ENCODE peak calls at places on chromosomes 1 and 21, in six cellular contexts. M is HCT116, W is GM23248, J is neural progenitor cell, G is hepatocyte, P is PC-3. T is an unnamed sample.

GRCh38 chr1:204711947-204712701 is 26.6 kb upstream of the LRRN2 start:
- DNase-seq in M (no peak), W (no peak), J (peak; percentile 26), G (peak; percentile 40), P (no peak), T (no peak)

GRCh38 chr1:53187371-53187770 is 9.3 kb upstream of the CPT2 start:
- DNase-seq in M (no peak), W (peak; percentile 73), J (no peak), G (no peak), P (peak; percentile 20), T (no peak)

GRCh38 chr1:231508941-231509340 is 19.5 kb upstream of the TSNAX start:
- DNase-seq in M (no peak), W (no peak), J (peak; percentile 51), G (no peak), P (no peak), T (no peak)

GRCh38 chr1:29519108-29519507 is 282.8 kb downstream of the PTPRU start:
- DNase-seq in M (no peak), W (no peak), J (no peak), G (no peak), P (no peak), T (no peak)

GRCh38 chr1:64861611-64862010 is 104.7 kb downstream of the JAK1 start:
- DNase-seq in M (no peak), W (peak; percentile 35), J (peak; percentile 73), G (peak; percentile 63), P (peak; percentile 15), T (peak; percentile 47)

GRCh38 chr1:172351347-172351746 is 69.1 kb upstream of the C1orf105 start:
- DNase-seq in M (no peak), W (peak; percentile 42), J (no peak), G (no peak), P (no peak), T (no peak)

GRCh38 chr1:204791453-204792366 is 79.0 kb upstream of the NFASC start:
- DNase-seq in M (peak; percentile 72), W (peak; percentile 63), J (peak; percentile 89), G (peak; percentile 85), P (peak; percentile 83), T (peak; percentile 87)

GRCh38 chr1:53682881-53683280 is 56.1 kb downstream of the GLIS1 start:
- DNase-seq in M (no peak), W (no peak), J (no peak), G (no peak), P (no peak), T (no peak)

GRCh38 chr1:53388963-53389362 is 61.1 kb upstream of the LRP8 start:
- DNase-seq in M (no peak), W (no peak), J (no peak), G (no peak), P (no peak), T (no peak)

GRCh38 chr1:185463011-185463410 is 146.0 kb upstream of the IVNS1ABP start:
- DNase-seq in M (no peak), W (peak; percentile 65), J (no peak), G (peak; percentile 35), P (no peak), T (no peak)

GRCh38 chr1:240501115-240501514 is 110.8 kb downstream of the GREM2 start:
- DNase-seq in M (no peak), W (peak; percentile 46), J (no peak), G (no peak), P (peak; percentile 46), T (no peak)

GRCh38 chr1:108686609-108687313 is 5.3 kb upstream of the PRPF38B start:
- DNase-seq in M (no peak), W (peak; percentile 45), J (no peak), G (no peak), P (no peak), T (no peak)

GRCh38 chr21:32442566-32443318 is 30.2 kb downstream of the EVA1C start:
- DNase-seq in M (no peak), W (no peak), J (no peak), G (no peak), P (peak; percentile 28), T (no peak)

GRCh38 chr21:41678944-41679343 is 87.9 kb downstream of the RIPK4 start:
- DNase-seq in M (peak; percentile 96), W (peak; percentile 99), J (peak; percentile 96), G (peak; percentile 98), P (peak; percentile 99), T (peak; percentile 62)

GRCh38 chr1:104787866-104788510 is 1038.3 kb downstream of the AMY1C start:
- DNase-seq in M (no peak), W (no peak), J (no peak), G (no peak), P (no peak), T (no peak)

GRCh38 chr21:37407719-37408455 is 41.3 kb downstream of the DYRK1A start:
- DNase-seq in M (no peak), W (peak; percentile 69), J (no peak), G (no peak), P (no peak), T (no peak)

GRCh38 chr1:230669543-230669942 is 27.3 kb downstream of the COG2 start:
- DNase-seq in M (no peak), W (no peak), J (no peak), G (no peak), P (no peak), T (no peak)

GRCh38 chr1:71068325-71069240 is 12.3 kb downstream of the ZRANB2 start:
- DNase-seq in M (no peak), W (no peak), J (no peak), G (no peak), P (no peak), T (peak; percentile 65)

GRCh38 chr1:85884372-85885035 is 176.3 kb upstream of the ZNHIT6 start:
- DNase-seq in M (no peak), W (peak; percentile 66), J (peak; percentile 47), G (peak; percentile 22), P (peak; percentile 61), T (no peak)

GRCh38 chr1:66607458-66607857 is 73.5 kb downstream of the SGIP1 start:
- DNase-seq in M (no peak), W (no peak), J (peak; percentile 28), G (no peak), P (no peak), T (no peak)

DNA sequence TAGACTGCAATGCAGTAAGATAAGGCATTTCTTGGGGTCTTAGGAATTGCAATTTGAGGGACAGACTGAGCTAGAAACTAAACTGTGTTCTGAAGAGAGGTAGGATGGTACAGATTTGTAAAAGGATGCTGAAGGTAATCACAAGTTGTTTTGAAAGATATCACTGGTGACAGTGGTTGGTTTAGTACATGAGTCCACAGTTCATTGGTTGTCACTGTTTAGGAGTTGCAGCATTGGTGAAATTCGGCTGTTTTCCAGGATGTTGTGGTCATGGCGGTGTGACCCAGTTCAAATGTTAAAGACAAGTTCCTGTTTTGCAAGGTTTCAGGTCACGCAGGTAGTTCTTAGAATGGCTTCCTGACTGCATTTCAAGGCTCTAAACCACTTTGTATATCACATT is 292.8 kb upstream of the B3GALT2 start:
- DNase-seq in M (no peak), W (no peak), J (no peak), G (no peak), P (no peak), T (peak; percentile 95)
- TF ChIP-seq EZH2phosphoT487 in M (no peak), W (no peak), J (no peak), G (no peak), P (no peak), T (no peak)

DNA sequence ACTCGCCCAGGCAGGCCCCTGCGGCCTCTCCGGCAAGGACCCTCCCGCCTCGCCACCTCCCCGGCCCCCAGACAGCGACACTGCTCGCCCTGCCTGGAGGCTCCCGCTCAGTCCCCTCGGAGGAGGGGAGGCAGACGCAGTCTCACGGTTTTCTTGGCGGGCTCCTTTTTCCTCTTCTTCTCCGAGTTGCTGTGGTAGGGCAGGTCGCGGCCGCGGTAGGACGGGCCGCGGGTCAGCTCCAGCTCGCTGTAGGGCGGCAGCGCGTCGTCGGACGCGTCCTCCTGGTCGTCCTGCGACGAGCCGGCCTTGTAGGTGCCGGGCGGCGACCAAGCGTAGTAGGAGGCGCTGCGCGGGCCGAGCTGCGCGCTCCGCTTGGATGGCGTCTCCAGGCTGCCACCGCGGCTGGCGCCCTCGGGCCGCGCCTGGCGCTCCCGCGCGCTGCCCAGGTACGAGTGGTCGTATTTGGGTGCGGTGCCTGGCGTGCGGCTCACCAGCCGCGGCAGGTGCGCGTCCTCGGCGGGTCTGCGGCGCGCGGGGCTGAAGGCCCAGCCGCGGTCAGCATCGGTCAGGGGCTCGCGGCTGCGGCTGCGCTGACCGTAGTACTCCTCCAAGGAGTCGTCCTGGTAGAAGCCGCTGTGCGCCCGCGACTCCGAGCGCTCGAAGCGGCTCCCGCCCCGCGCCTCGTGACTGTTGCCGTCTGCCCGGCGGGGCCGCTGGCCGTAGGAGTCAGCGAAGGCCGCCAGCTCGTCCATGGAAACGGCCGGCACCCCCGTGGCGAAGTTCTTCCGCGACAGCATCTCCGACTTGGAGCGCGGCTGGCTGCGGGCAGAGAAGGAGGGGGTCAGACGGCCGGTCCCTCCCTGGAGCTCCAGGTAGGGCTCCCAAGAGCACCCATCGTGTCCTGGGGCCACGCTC is 44.8 kb upstream of the TADA1 start:
- DNase-seq in M (no peak), W (peak; percentile 9), J (peak; percentile 85), G (peak; percentile 44), P (no peak), T (no peak)
- TF ChIP-seq EZH2 in M (no peak), W (no peak), J (peak; percentile 84), G (peak; percentile 93), P (no peak), T (no peak)

DNA sequence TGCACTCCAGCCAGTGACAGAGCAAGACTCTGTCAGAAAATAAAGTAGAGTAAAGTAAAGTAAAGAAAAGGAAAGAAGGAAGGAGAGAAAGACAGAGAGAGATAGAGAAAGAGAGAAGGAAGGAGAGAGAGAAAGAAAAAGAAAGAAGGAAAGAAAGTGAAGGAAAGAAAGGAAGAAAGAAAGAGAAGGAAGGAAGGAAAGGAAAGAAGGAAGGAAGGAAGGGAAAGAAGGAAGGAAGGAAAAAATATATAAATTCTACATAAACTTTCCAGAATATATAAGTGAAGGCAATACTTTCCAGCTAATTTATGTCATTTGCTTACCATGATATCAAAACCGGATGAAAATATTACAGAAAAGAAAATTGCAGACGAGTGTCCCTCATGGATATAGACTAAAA is 71.7 kb upstream of the GPR52 start:
- DNase-seq in M (no peak), W (no peak), J (no peak), G (no peak), P (no peak), T (no peak)
- H3K9me3 ChIP-seq in M (no peaks in the 10 kb centered on the region), W (no peaks in the 10 kb centered on the region), J (no peaks in the 10 kb centered on the region), G (no peaks in the 10 kb centered on the region), P (no peaks in the 10 kb centered on the region), T (no peaks in the 10 kb centered on the region)

DNA sequence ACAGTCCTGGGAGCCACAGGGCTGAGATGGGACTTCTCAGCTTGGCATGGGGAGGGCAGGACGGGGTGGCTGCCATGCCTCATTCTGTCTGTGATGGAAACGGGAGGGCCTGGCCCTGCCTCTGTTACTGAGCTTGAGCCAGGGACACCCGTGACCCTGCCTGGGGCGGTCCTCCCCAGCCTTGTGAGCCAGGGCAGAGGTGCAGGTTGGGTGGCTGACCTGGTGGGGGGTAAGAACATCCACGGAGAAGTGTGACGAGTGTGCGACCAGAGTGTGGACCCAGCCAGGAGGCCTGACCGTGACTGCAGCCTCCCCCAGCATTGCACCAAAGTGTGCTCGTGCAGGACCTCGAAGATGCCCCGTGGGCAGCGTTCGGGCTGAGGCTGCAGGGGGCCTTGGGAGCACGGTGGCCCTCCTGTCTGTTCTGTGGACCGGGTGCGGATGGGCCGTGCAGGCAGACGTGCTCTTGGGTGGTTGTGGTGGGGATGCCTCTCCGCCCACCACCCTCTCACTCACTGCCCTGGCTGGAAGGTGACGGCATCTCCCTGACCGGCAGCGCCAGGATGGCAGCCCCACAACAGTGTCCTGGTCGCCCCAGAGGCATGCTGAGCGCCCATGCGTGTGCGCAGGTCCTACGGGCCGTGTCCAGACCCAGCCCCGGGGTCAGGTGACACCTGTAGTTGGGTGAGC is 45.4 kb downstream of the SKI start:
- DNase-seq in M (no peak), W (no peak), J (no peak), G (no peak), P (no peak), T (no peak)
- TF ChIP-seq EZH2phosphoT487 in M (no peak), W (no peak), J (no peak), G (no peak), P (no peak), T (no peak)

T was measured in MM.1S.